ENCODE peak calls at places on chromosomes 4 and X, in nine cellular contexts. G, R, F, K, T, N, W, J and X are unnamed samples.

GRCh38 chr4:3836041-3836801 is 70.0 kb downstream of the ADRA2C start:
- DNase-seq in N (peak), J (peak), K (no peak), G (no peak), R (no peak), F (no peak), W (no peak), T (no peak), X (no peak)

GRCh38 chrX:129000018-129000417 is 523.3 kb downstream of the SMARCA1 start:
- DNase-seq in T (no peak), W (no peak), K (no peak), N (no peak), R (no peak), G (no peak), F (no peak), J (no peak), X (no peak)

GRCh38 chr4:663046-663437 is 11.0 kb downstream of the ATP5ME start:
- DNase-seq in R (no peak), K (peak), W (no peak), J (no peak), N (no peak), G (no peak), F (no peak), T (no peak), X (no peak)

GRCh38 chr4:133865606-133866327 is 335.8 kb downstream of the PABPC4L start:
- DNase-seq in T (peak), J (no peak), G (peak), F (peak), R (no peak), W (no peak), N (no peak), K (peak), X (no peak)

GRCh38 chr4:84565951-84566350 is 17.0 kb upstream of the CDS1 start:
- DNase-seq in J (peak), G (no peak), K (no peak), T (no peak), F (no peak), N (no peak), R (no peak), W (no peak), X (no peak)

GRCh38 chr4:137946423-137946822 is 295.7 kb downstream of the SLC7A11 start:
- DNase-seq in W (no peak), T (no peak), R (no peak), G (no peak), K (no peak), J (no peak), F (peak), N (no peak), X (no peak)

GRCh38 chrX:24113161-24113560 is 36.4 kb upstream of the ZFX start:
- DNase-seq in J (no peak), G (no peak), W (no peak), F (peak), K (no peak), T (no peak), N (no peak), R (no peak), X (no peak)

GRCh38 chr4:24517676-24518075 is 66.7 kb downstream of the DHX15 start:
- DNase-seq in K (no peak), N (no peak), F (no peak), T (no peak), G (no peak), W (no peak), J (no peak), R (no peak), X (no peak)

GRCh38 chr4:1167244-1167949 is 5.0 kb downstream of the SPON2 start:
- DNase-seq in J (peak), R (peak), W (peak), F (peak), T (peak), G (peak), K (peak), N (peak), X (peak)

GRCh38 chr4:187307131-187307530 is 583.5 kb upstream of the FAT1 start:
- DNase-seq in G (no peak), R (no peak), T (no peak), K (no peak), N (no peak), F (peak), W (no peak), J (no peak), X (no peak)

GRCh38 chr4:142474398-142475087 is 371.6 kb downstream of the INPP4B start:
- DNase-seq in K (no peak), N (no peak), F (no peak), G (no peak), W (no peak), J (no peak), R (no peak), T (no peak), X (no peak)

GRCh38 chr4:55358668-55359067 is 12.6 kb downstream of the SRD5A3 start:
- DNase-seq in K (no peak), J (no peak), R (no peak), W (no peak), T (peak), G (peak), F (peak), N (no peak), X (no peak)

GRCh38 chr4:21697583-21697982 is 251.0 kb downstream of the KCNIP4 start:
- DNase-seq in N (peak), F (peak), K (no peak), J (peak), W (no peak), G (no peak), R (no peak), T (no peak), X (no peak)

GRCh38 chr4:147101678-147102077 is 156.0 kb upstream of the TTC29 start:
- DNase-seq in K (no peak), F (no peak), G (no peak), N (no peak), T (no peak), R (no peak), W (no peak), J (no peak), X (no peak)

GRCh38 chr4:147093206-147093605 is 147.5 kb upstream of the TTC29 start:
- DNase-seq in J (no peak), W (no peak), K (no peak), F (no peak), G (no peak), N (no peak), T (no peak), R (no peak), X (no peak)

GRCh38 chr4:147102596-147102995 is 156.9 kb upstream of the TTC29 start:
- DNase-seq in W (no peak), T (no peak), G (peak), N (no peak), F (peak), K (no peak), J (no peak), R (no peak), X (no peak)

GRCh38 chr4:147094228-147094627 is 148.6 kb upstream of the TTC29 start:
- DNase-seq in G (no peak), J (no peak), W (no peak), N (no peak), T (no peak), R (no peak), F (no peak), K (no peak), X (no peak)

GRCh38 chr4:147096667-147097604 is 151.3 kb upstream of the TTC29 start:
- DNase-seq in T (no peak), J (no peak), R (no peak), W (no peak), F (peak), G (peak), K (no peak), N (no peak), X (no peak)
- TF ChIP-seq CTCF in T (peak), J (peak), R (peak), W (peak), F (peak), G (peak), K (peak), N (peak), X (peak)

DNA sequence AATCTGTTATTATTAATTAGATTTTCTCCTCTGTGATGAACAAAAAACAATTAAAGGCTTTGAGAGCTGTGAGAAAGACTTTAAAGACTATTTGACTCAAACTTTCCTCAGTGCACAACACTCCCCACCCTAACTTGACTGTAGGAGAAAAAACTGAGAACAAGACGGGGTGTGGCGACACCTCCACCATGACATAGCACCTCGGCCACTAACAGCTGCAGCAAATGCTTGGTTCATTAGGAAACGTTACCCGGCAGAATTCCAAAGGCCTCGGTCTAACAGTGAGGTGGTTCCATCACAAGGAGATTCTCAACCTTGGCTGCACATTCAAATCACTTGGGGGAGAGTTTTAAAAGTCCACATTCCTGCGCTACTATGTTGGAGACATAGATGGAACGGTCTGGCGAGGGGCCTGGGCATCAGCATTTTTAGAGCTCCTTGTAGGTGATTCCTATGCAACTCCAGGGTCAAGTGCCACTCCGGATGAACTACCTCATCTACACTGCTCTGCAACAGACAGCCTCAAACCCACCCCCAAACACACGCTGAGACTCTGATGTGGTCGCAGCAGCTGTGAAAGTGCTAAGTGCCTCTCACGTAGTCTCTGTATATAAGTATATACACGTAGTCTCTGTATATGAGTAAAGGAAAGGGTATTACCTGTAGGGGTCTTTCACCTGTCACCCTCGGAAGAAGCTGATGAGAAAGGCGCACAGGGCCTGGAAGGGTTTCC is 1.0 kb downstream of the FGFBP2 start:
- DNase-seq in R (no peak), W (no peak), J (no peak), G (no peak), N (no peak), K (peak), F (no peak), T (no peak), X (no peak)
- TF ChIP-seq CTCF in R (no peak), W (no peak), J (no peak), G (no peak), N (no peak), K (no peak), F (no peak), T (no peak), X (no peak)

GRCh38 chr4:150867148-150867547 is 147.9 kb downstream of the LRBA start:
- DNase-seq in K (no peak), W (no peak), R (no peak), J (no peak), T (peak), G (peak), F (peak), N (no peak), X (no peak)
- TF ChIP-seq CTCF in K (peak), W (peak), R (peak), J (peak), T (peak), G (peak), F (peak), N (peak), X (peak)

GRCh38 chrX:45768666-45769065 is 568.0 kb upstream of the DIPK2B start:
- DNase-seq in R (no peak), N (no peak), G (no peak), J (no peak), T (no peak), W (no peak), K (no peak), F (no peak), X (no peak)

GRCh38 chrX:45765726-45766125 is 565.0 kb upstream of the DIPK2B start:
- DNase-seq in J (no peak), K (no peak), N (no peak), F (no peak), T (no peak), G (no peak), R (no peak), W (no peak), X (no peak)

GRCh38 chrX:45769919-45770582 is 569.4 kb upstream of the DIPK2B start:
- DNase-seq in G (peak), J (no peak), K (peak), F (peak), R (no peak), N (peak), W (peak), T (no peak), X (peak)

GRCh38 chrX:45765281-45765680 is 564.6 kb upstream of the DIPK2B start:
- DNase-seq in K (no peak), F (no peak), N (no peak), G (no peak), R (no peak), T (no peak), W (no peak), J (no peak), X (no peak)

DNA sequence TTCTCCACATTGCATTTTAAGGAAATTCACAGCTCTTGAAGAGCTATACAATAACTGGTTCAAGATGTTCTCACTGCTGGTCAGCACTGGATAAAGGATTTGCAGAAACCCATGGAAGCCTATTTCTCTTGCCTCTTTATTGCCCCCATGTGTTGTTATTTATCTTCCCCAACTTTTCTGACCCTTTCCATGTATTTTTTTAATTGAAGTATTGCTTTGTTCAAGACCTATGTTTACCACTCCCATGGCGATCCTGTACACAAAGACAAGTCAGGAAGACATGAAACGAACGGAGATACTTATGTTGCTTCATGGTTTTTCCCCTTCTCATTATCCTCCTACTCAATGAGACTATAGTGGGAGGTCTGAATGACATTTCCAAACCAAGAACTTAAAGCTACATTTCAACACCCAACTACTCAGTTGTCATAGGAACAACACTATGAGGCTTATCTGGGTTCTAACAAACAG is 566.4 kb upstream of the DIPK2B start:
- DNase-seq in T (no peak), G (peak), J (no peak), K (no peak), W (no peak), N (no peak), R (no peak), F (peak), X (no peak)
- TF ChIP-seq CTCF in T (no peak), G (no peak), J (no peak), K (no peak), W (no peak), N (no peak), R (no peak), F (no peak), X (no peak)

DNA sequence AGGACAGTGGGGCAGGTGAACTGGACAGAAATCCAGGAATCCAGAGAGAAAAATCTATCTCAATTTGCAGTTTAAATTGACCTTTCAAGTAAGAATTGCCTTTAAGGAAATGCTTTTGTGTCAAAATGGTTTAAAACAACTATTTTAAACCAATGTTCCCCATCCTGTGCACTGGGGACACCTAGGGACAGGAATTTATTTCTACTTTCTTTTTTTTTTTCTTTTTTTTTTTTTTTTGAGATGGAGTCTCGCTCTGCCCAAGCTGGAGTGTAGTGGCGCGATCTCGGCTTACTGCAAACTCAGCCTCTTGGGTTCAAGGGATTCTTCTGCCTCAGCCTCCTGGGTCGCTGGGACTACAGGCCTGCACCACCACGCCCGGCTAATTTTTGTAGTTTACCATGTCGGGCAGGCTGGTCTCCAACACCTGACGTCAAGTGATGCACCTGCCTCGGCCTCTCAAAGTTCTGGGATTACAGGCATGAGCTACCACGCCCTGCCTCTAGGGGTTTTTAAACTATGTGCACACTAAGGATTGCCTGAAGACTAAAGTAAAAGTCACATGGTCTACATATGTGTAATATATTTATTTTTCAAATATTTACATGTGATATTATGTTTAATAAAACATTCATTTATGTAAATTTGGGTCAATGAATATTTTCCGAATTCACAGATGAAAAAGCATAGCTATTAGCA is 1213.4 kb downstream of the STIM2 start:
- DNase-seq in J (peak), N (no peak), W (no peak), F (peak), K (no peak), T (no peak), G (no peak), R (no peak), X (no peak)
- TF ChIP-seq CTCF in J (peak), N (no peak), W (no peak), F (peak), K (peak), T (no peak), G (no peak), R (no peak), X (no peak)

GRCh38 chrX:135191838-135192237 is 20.6 kb upstream of the CT55 start:
- DNase-seq in R (no peak), N (no peak), T (no peak), K (no peak), J (no peak), W (no peak), F (no peak), G (no peak), X (no peak)

DNA sequence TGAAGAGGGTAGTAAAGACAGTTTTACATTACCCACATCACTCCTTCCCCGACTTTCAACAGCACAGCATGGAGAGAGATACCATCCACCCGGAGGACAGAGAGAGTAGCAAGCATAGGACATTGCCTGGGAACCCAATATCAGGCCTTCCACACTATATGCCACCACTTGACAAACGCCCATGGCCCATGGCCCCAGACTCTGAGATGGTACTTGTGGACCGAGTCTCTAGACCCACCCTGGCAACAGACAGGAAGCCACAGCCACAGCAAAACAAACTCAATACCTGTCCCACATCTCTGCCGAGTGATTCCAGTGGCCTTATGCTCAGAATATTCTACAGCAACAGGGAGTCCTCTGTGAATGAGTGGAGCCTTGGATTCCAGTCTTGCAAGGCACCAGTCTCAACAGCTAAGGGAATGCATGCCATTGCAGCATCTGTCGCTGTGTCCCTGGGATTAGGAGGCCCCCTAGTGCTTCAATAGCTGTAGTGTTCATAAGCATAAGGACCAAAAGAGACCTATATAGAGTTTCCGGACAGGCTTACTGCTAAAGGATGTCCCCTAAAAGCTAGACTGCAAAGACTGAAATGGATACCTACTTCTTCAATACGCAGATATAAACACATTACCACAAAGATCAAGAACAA is 14.7 kb upstream of the CT55 start:
- DNase-seq in J (peak), K (no peak), T (peak), W (no peak), N (no peak), F (peak), R (peak), G (peak), X (peak)
- TF ChIP-seq CTCF in J (peak), K (peak), T (peak), W (peak), N (no peak), F (peak), R (peak), G (peak), X (peak)